ENCODE peak calls at places on chromosome 15, in nine cellular contexts. Q is esophagus squamous epithelium, F is endothelial cell of umbilical vein, R is heart left ventricle, J is tibial nerve, G is ovary, M is uterus, O is H54, S is GM12878. I is an unnamed sample.

GRCh38 chr15:79184465-79184892 is 93.9 kb upstream of the RASGRF1 start:
- DNase-seq in R (peak), J (peak), S (peak), Q (no peak), O (peak), M (peak), F (peak), G (peak), I (peak)

GRCh38 chr15:75107905-75108838 is 84.8 kb downstream of the PPCDC start:
- DNase-seq in O (peak), M (no peak), F (peak), G (no peak), R (no peak), S (peak), Q (no peak), J (no peak), I (no peak)

GRCh38 chr15:74598126-74598842 is 17.4 kb upstream of the CLK3 start:
- DNase-seq in J (peak), Q (peak), O (no peak), G (peak), R (peak), M (peak), F (peak), S (peak), I (peak)

GRCh38 chr15:98485451-98485850 is 162.9 kb upstream of the IGF1R start:
- DNase-seq in M (no peak), J (no peak), R (no peak), O (no peak), S (no peak), G (no peak), F (no peak), Q (no peak), I (no peak)

GRCh38 chr15:55434989-55435825 is 26.9 kb downstream of the PIERCE2 start:
- DNase-seq in O (peak), R (no peak), M (no peak), J (peak), S (no peak), G (no peak), Q (no peak), F (peak), I (no peak)

GRCh38 chr15:29935296-29936020 is 113.2 kb upstream of the TJP1 start:
- DNase-seq in O (no peak), R (no peak), G (no peak), J (no peak), S (no peak), Q (no peak), F (no peak), M (no peak), I (no peak)

GRCh38 chr15:49468440-49468839 is 45.4 kb downstream of the FGF7 start:
- DNase-seq in R (no peak), F (no peak), G (no peak), Q (no peak), O (no peak), J (no peak), M (no peak), S (no peak), I (no peak)

GRCh38 chr15:31227954-31228542 is 98.6 kb upstream of the KLF13 start:
- DNase-seq in R (no peak), J (no peak), S (no peak), Q (no peak), M (no peak), O (no peak), F (no peak), G (no peak), I (no peak)

GRCh38 chr15:77083381-77084160 is 12.7 kb upstream of the TSPAN3 start:
- DNase-seq in Q (peak), F (peak), S (peak), O (no peak), R (peak), M (peak), G (peak), J (peak), I (peak)

GRCh38 chr15:70299931-70300858 is 202.5 kb upstream of the TLE3 start:
- DNase-seq in R (no peak), F (no peak), M (no peak), S (peak), Q (no peak), G (no peak), O (no peak), J (no peak), I (no peak)

GRCh38 chr15:90839187-90840071 is 29.0 kb upstream of the FURIN start:
- DNase-seq in Q (no peak), R (no peak), S (no peak), F (no peak), J (no peak), O (no peak), G (no peak), M (no peak), I (no peak)

GRCh38 chr15:78709263-78709882 is 68.4 kb upstream of the CHRNB4 start:
- DNase-seq in Q (no peak), R (peak), F (peak), J (peak), M (peak), S (no peak), O (peak), G (peak), I (peak)

GRCh38 chr15:52466716-52467115 is 62.0 kb downstream of the MYO5A start:
- DNase-seq in R (no peak), F (no peak), G (no peak), S (no peak), Q (no peak), O (no peak), J (no peak), M (no peak), I (no peak)

GRCh38 chr15:45268135-45268534 is 16.1 kb downstream of the SLC28A2 start:
- DNase-seq in J (no peak), Q (no peak), R (no peak), S (no peak), G (no peak), O (no peak), F (no peak), M (no peak), I (no peak)

GRCh38 chr15:95259513-95259912 is 1028.2 kb downstream of the MCTP2 start:
- DNase-seq in G (peak), M (peak), R (peak), O (peak), J (peak), S (peak), Q (no peak), F (peak), I (peak)

GRCh38 chr15:60535743-60536142 is 56.8 kb upstream of the ICE2 start:
- DNase-seq in M (no peak), O (no peak), S (no peak), Q (no peak), G (no peak), F (no peak), R (no peak), J (no peak), I (no peak)

GRCh38 chr15:67382723-67383122 is 128.1 kb downstream of the IQCH start:
- DNase-seq in O (no peak), F (no peak), J (no peak), M (no peak), Q (no peak), S (no peak), G (no peak), R (no peak), I (no peak)

GRCh38 chr15:67379530-67379929 is 124.9 kb downstream of the IQCH start:
- DNase-seq in S (no peak), M (no peak), J (no peak), Q (no peak), F (no peak), R (no peak), O (no peak), G (no peak), I (no peak)

GRCh38 chr15:67383903-67384302 is 129.3 kb downstream of the IQCH start:
- DNase-seq in M (no peak), Q (no peak), J (no peak), O (no peak), F (no peak), R (no peak), S (no peak), G (no peak), I (no peak)

GRCh38 chr15:67381416-67382045 is 126.9 kb downstream of the IQCH start:
- DNase-seq in F (no peak), M (no peak), J (no peak), R (no peak), G (no peak), O (no peak), Q (no peak), S (no peak), I (no peak)

DNA sequence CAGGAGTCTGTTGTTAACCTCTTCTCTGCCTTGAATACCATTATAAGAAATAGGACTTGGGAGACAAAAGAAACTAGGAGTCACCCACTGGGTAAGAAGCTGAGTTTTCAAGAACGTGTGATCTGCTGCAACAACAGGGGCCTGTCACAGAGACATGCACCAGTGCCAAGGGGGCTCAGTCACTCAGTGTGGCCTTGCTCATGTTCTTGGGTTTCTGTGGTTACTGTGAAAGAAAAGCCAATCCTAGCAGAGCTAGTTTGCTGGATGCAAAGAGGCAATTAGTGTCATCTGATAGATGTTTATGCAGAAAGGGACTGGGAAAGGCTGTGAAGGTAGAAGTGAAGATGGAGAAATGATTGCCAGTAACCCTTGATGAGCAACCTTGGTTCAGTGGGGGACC is 126.3 kb downstream of the IQCH start:
- DNase-seq in S (no peak), M (no peak), G (no peak), R (no peak), Q (no peak), F (no peak), O (no peak), J (no peak), I (no peak)
- TF ChIP-seq POLR2A in S (no peak), M (no peak), G (no peak), R (no peak), Q (no peak), F (no peak), O (no peak), J (no peak), I (no peak)

GRCh38 chr15:57925650-57926049 is 139.9 kb downstream of the ALDH1A2 start:
- DNase-seq in R (no peak), F (no peak), M (no peak), G (no peak), S (no peak), J (no peak), O (no peak), Q (no peak), I (no peak)

GRCh38 chr15:57924536-57924935 is 141.0 kb downstream of the ALDH1A2 start:
- DNase-seq in O (no peak), J (no peak), F (no peak), M (no peak), R (no peak), Q (no peak), G (no peak), S (no peak), I (no peak)

GRCh38 chr15:57923750-57924149 is 141.8 kb downstream of the ALDH1A2 start:
- DNase-seq in R (no peak), O (no peak), S (no peak), M (no peak), J (no peak), F (peak), G (no peak), Q (no peak), I (peak)

GRCh38 chr15:57923311-57923710 is 142.2 kb downstream of the ALDH1A2 start:
- DNase-seq in R (no peak), J (peak), S (no peak), M (peak), O (no peak), G (no peak), F (peak), Q (no peak), I (peak)

DNA sequence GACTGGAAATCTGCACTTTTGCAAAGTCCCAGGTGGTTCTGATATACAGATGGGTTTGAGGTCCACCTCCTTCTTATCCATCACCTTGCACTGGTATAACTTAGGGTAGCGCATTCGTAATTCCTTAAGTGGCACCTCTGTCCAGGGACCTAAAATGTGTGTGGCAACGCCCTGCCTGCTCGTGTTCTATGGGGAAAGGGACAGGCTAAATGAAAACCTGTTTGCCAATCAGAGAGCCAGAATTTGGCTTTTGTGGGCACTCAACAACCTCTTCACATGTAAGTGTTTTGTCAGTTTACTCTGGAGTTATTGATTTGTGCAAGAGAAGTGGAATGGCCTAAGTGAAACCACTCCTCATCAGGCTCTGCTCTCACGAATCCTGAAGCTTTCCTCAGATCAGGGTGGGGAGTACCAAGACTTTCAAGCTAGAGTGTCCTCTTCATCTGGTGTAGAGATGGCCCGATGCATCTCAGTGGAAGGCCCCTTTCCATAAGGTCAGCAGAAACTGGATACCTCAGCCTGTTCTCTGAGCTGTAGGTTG is 138.3 kb downstream of the ALDH1A2 start:
- DNase-seq in F (no peak), G (no peak), J (no peak), S (no peak), R (no peak), M (no peak), O (no peak), Q (no peak), I (no peak)
- TF ChIP-seq POLR2A in F (no peak), G (no peak), J (no peak), S (no peak), R (no peak), M (no peak), O (no peak), Q (no peak), I (no peak)

DNA sequence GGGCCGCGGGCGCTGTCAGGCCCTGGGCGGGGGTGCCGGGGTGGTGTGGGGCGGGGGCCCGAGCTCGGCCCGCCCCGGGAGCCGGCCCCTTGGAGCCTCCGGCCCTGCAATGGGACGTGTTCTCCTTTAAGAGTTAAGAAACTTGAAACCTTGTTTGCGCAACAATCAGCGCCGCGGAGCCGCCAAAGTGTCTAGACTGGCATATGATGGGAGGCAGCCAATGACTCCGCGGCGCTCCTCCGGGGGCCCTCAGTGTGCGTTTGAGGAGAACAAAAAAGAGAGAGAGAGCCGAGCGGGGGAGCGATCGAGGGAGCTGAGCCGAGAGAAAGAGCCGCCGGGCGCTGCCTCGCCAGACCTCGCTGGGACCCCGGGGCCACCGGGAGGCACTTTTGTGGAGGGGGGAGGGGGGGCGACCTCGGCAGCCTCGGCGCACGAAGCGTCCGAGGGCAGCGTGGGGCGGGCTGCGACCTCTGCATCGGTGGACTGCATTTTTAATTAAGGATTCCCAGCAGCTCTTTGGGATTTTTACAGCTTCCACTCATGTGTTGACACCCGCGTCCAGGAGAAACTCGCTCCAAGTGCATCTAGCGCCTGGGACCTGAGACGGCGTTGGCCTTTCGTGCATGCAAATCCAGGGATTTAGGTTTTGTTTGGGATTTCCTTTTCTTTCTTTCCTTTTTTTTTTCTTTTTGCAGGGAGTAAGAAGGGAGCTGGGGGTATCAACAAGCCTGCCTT is at the start of gene SMAD6:
- DNase-seq in G (peak), Q (peak), O (peak), F (peak), S (no peak), J (peak), R (peak), M (peak), I (peak)
- TF ChIP-seq POLR2A in G (peak), Q (no peak), O (peak), F (peak), S (no peak), J (peak), R (no peak), M (peak), I (no peak)

GRCh38 chr15:67543348-67543718 is 830 bp downstream of the MAP2K5 start:
- DNase-seq in S (no peak), F (peak), G (no peak), O (no peak), J (no peak), M (no peak), Q (no peak), R (peak), I (peak)

GRCh38 chr15:67544475-67544874 is 2.0 kb downstream of the MAP2K5 start:
- DNase-seq in Q (no peak), F (no peak), R (no peak), S (no peak), J (no peak), O (no peak), M (no peak), G (no peak), I (no peak)

GRCh38 chr15:67545864-67546263 is 3.4 kb downstream of the MAP2K5 start:
- DNase-seq in S (no peak), M (no peak), J (no peak), R (no peak), O (no peak), Q (no peak), G (no peak), F (no peak), I (no peak)

GRCh38 chr15:67542192-67542461 is 376 bp upstream of the MAP2K5 start:
- DNase-seq in R (no peak), O (no peak), F (no peak), Q (no peak), S (no peak), G (no peak), J (peak), M (no peak), I (peak)

GRCh38 chr15:67542462-67543347 is at the start of gene MAP2K5:
- DNase-seq in M (peak), O (peak), G (peak), Q (peak), S (no peak), J (peak), R (peak), F (peak), I (peak)
- TF ChIP-seq POLR2A in M (peak), O (peak), G (peak), Q (peak), S (peak), J (peak), R (peak), F (peak), I (no peak)

DNA sequence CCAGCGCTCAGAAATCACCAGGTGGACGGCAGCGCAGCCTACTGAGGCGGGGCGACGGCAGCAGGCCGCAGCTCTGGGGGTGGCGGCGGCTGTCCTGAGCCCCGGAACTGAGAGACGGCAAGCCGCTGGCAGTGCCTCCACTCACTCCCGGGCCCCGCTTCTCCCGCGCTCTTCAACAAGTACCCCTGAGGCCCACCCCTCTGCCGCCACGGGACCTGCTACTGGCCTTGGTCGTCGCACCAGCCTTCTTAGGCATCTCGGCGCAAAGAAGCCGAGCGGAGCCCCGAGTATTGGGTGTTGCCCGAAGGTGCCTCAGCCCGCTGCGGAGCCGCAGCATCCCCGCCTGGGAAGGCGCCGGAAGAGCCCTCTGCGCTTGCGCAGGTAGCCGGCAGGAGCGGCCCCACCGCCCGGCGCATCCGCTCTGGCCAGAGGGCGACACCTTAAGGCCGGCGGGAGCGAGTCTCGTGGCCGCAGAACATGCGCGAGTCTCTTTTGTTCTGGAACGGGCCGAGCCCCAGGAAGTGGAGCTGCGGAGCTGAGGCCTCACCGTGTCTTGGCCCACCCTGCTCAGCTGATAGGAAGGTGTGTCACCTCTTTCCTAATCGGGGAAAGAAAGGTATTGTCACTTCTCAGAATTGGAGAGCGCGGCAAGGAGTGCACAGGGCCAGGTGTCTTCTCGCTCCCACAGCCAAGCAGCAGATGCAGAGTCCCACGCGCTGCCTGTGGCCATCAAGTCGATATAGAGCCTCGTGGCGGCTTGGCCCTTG is at the start of gene C15orf40:
- DNase-seq in G (peak), M (peak), Q (peak), S (peak), F (peak), O (peak), J (peak), R (peak), I (peak)
- TF ChIP-seq POLR2A in G (peak), M (peak), Q (peak), S (peak), F (peak), O (peak), J (peak), R (no peak), I (peak)

DNA sequence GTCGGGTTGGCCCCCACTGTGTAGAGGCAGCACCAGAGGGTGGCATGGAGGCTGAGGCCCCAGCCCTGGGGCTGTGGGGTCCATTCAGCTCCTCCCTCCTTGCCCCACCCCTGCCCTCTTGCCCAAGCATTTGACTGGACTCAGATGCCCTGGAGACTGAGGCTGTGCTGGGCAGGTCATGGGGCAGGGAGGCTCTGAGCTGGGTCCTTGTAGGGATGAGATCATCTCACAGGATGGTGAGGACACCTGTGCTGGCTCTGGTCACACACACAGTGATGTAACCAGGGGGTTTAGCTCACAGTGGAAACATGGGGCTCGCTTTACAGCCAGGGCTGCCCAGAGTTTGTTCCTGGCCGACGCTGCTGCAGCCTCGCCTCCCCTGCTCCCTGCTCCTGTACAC is 17.8 kb downstream of the ALPK3 start:
- DNase-seq in O (no peak), G (no peak), S (no peak), F (no peak), Q (no peak), M (no peak), J (no peak), R (no peak), I (no peak)
- TF ChIP-seq POLR2A in O (no peak), G (no peak), S (no peak), F (no peak), Q (no peak), M (no peak), J (no peak), R (no peak), I (no peak)

GRCh38 chr15:89751748-89752147 is 699 bp upstream of the MESP1 start:
- DNase-seq in M (no peak), O (no peak), S (no peak), R (no peak), J (no peak), G (no peak), F (no peak), Q (no peak), I (no peak)

GRCh38 chr15:89749951-89750559 is 994 bp downstream of the MESP1 start:
- DNase-seq in R (peak), O (no peak), M (no peak), J (no peak), G (peak), Q (no peak), F (peak), S (no peak), I (peak)

GRCh38 chr15:89749059-89749458 is 2.0 kb downstream of the MESP1 start:
- DNase-seq in R (no peak), M (no peak), Q (no peak), G (no peak), S (no peak), F (no peak), O (no peak), J (no peak), I (no peak)

GRCh38 chr15:89749526-89749925 is 1.5 kb downstream of the MESP1 start:
- DNase-seq in J (no peak), M (no peak), G (no peak), S (no peak), R (no peak), Q (no peak), F (no peak), O (no peak), I (no peak)

GRCh38 chr15:89750560-89751542 is at the start of gene MESP1:
- DNase-seq in M (peak), G (peak), O (peak), S (peak), Q (peak), J (peak), R (peak), F (peak), I (peak)
- TF ChIP-seq POLR2A in M (peak), G (peak), O (peak), S (no peak), Q (peak), J (peak), R (no peak), F (peak), I (no peak)

I was measured in testis.